ENCODE peak calls at places on chromosomes 1 and 21, in four cellular contexts. Y is mesendoderm, S is H9, J is H1. V is an unnamed sample.

GRCh38 chr1:60825593-60825992 is 256.8 kb upstream of the NFIA start:
- DNase-seq in Y (peak), S (peak), J (no peak), V (no peak)

GRCh38 chr1:58084266-58084665 is 462.3 kb downstream of the OMA1 start:
- DNase-seq in S (no peak), J (no peak), Y (no peak), V (no peak)

GRCh38 chr1:2352341-2353214 is 38.8 kb downstream of the MORN1 start:
- DNase-seq in Y (no peak), S (no peak), J (no peak), V (no peak)

GRCh38 chr1:72837781-72838180 is 555.4 kb upstream of the NEGR1 start:
- DNase-seq in J (no peak), Y (peak), S (peak), V (no peak)

GRCh38 chr1:183841950-183842816 is 37.3 kb downstream of the RGL1 start:
- DNase-seq in J (no peak), Y (no peak), S (no peak), V (peak)

GRCh38 chr1:153220606-153221303 is 3.4 kb downstream of the PRR9 start:
- DNase-seq in S (no peak), Y (peak), J (no peak), V (no peak)

GRCh38 chr1:224432141-224432540 is 2.5 kb downstream of the WDR26 start:
- DNase-seq in J (no peak), S (no peak), Y (no peak), V (no peak)

GRCh38 chr1:25816112-25816718 is 3.5 kb upstream of the MTFR1L start:
- DNase-seq in Y (no peak), J (no peak), S (no peak), V (no peak)

GRCh38 chr1:230308821-230309220 is 117.3 kb downstream of the PGBD5 start:
- DNase-seq in S (no peak), Y (no peak), J (no peak), V (no peak)

GRCh38 chr1:21325231-21325718 is 35.0 kb upstream of the ECE1 start:
- DNase-seq in Y (no peak), S (no peak), J (no peak), V (no peak)

GRCh38 chr1:92483442-92484170 is 3.1 kb downstream of the GFI1 start:
- DNase-seq in S (peak), Y (peak), J (no peak), V (no peak)

GRCh38 chr1:202688401-202688800 is 21.9 kb downstream of the SYT2 start:
- DNase-seq in J (no peak), S (no peak), Y (no peak), V (no peak)

GRCh38 chr1:150168960-150169565 is 19.3 kb downstream of the PLEKHO1 start:
- DNase-seq in Y (peak), S (peak), J (no peak), V (peak)

GRCh38 chr1:68049941-68050878 is at the start of gene DIRAS3:
- DNase-seq in Y (no peak), S (no peak), J (no peak), V (peak)

GRCh38 chr1:41282679-41283317 is 40.7 kb upstream of the SCMH1 start:
- DNase-seq in S (peak), Y (peak), J (peak), V (peak)

GRCh38 chr1:172414331-172414730 is 6.2 kb upstream of the C1orf105 start:
- DNase-seq in J (no peak), Y (no peak), S (no peak), V (peak)

GRCh38 chr1:113871597-113872113 is at the start of gene PTPN22:
- DNase-seq in S (no peak), Y (no peak), J (no peak), V (peak)

GRCh38 chr1:55869050-55869449 is 653.9 kb upstream of the USP24 start:
- DNase-seq in J (no peak), Y (no peak), S (no peak), V (no peak)

GRCh38 chr1:160307455-160307854 is 22.5 kb upstream of the PEX19 start:
- DNase-seq in J (no peak), S (peak), Y (peak), V (no peak)

GRCh38 chr1:109535971-109536491 is 3.6 kb upstream of the GPR61 start:
- DNase-seq in Y (peak), S (no peak), J (no peak), V (no peak)

GRCh38 chr21:21714396-21714795 is 716.2 kb downstream of the NCAM2 start:
- DNase-seq in J (no peak), S (no peak), Y (peak), V (peak)

GRCh38 chr1:83746234-83746633 is 252.7 kb downstream of the TTLL7 start:
- DNase-seq in Y (no peak), S (no peak), J (no peak), V (no peak)

GRCh38 chr1:7526867-7527732 is 244.0 kb upstream of the VAMP3 start:
- DNase-seq in Y (no peak), J (no peak), S (no peak), V (peak)

GRCh38 chr1:184002071-184002470 is 35.5 kb downstream of the COLGALT2 start:
- DNase-seq in S (no peak), J (no peak), Y (peak), V (peak)

GRCh38 chr1:183702087-183702812 is 49.1 kb upstream of the APOBEC4 start:
- DNase-seq in Y (no peak), S (no peak), J (no peak), V (peak)

GRCh38 chr1:27807385-27807784 is 23.2 kb upstream of the PPP1R8 start:
- DNase-seq in J (no peak), S (no peak), Y (no peak), V (no peak)

GRCh38 chr1:18149113-18149641 is 41.6 kb downstream of the IGSF21 start:
- DNase-seq in Y (peak), J (no peak), S (peak), V (no peak)

DNA sequence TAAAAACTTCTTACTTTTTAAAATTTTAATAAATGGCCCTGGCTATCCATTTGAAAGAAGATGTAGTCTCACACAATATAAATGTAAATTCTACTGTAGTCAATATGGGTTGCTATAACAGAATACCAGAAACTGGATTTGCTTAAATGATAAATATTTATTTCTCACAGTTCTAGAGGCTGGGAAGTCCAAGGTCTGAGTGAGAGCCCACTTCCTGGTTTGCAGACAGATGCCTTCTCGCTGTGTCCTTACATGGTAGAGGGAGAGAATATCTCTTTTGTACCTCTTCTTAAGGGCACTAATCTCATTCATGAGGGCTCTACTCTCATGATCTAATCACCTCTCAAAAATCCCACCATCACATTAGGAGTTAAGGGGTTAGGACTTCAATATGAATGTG is 35.2 kb downstream of the EXO1 start:
- DNase-seq in S (no peak), J (no peak), Y (no peak), V (no peak)
- H4K5ac ChIP-seq in S (no peak), J (no peak), Y (no peak), V (no peak)

DNA sequence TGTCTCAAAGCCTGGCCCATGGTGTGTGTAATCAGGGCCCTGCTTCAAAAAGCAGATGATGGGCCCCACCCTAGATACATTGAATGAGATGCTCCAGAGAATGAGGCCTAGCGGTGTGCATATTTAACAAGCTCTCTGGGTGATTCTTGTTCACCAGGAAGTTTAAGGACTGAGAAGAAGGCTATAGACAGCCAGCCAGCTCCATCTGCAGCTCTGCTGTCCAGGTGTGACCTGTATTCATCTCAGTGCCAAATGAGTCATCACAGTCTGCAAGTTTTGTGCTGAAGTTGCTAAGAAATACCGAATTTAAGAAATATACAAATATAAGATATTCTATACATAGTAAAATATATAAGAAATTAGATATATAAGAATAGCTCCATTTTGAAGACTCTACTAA is 182.0 kb upstream of the RUNX1 start:
- DNase-seq in S (no peak), Y (no peak), J (no peak), V (peak)
- H4K5ac ChIP-seq in S (no peak), Y (no peak), J (no peak), V (no peak)

DNA sequence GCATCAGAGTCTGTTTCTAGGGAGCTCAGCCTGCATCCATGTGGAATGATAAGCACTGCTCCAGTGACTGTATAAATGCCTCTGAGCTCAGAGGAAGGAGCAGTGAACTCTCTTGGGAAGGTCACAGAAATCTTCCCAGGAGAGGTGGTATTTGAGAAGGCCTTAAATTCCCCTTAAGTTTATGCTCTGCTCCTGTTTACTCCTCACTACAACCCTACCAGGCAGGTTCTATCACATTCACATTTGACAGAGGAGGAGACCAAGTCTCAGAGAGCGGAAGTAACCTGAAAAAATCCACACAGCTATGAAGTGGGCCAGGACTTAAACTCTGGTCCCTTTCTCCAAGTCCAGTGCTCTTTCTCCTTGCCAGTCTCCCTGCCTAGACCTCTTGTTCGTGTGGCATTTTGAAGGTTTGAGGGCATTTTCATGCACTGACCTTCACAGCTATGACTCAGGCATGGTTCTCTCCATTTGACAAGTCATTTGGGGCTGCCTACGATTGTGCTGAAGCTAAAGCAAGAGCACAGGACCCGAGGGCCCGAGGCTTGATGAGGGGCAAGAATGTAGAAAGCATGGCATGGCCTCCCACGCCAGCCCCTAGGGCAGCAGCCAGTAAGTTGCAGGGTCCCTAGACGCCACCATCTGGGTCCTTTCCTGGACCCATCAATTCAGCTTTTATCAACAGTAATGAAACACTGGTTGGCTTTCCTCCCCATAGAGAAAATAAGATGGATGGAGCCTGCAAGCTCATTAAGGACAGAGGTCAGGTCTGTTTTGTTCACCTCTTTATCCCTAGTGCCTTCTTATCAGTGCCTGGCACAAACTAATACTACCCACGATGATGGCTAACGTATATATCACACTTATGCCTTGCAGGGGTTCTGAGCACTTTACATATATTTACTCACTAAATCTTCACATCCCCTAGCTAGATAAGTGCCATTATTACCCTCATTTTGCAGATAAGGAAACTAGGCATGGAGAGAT is 5.4 kb upstream of the UBXN10 start:
- DNase-seq in Y (no peak), S (no peak), J (no peak), V (no peak)
- H4K5ac ChIP-seq in Y (no peak), S (no peak), J (no peak), V (no peak)

DNA sequence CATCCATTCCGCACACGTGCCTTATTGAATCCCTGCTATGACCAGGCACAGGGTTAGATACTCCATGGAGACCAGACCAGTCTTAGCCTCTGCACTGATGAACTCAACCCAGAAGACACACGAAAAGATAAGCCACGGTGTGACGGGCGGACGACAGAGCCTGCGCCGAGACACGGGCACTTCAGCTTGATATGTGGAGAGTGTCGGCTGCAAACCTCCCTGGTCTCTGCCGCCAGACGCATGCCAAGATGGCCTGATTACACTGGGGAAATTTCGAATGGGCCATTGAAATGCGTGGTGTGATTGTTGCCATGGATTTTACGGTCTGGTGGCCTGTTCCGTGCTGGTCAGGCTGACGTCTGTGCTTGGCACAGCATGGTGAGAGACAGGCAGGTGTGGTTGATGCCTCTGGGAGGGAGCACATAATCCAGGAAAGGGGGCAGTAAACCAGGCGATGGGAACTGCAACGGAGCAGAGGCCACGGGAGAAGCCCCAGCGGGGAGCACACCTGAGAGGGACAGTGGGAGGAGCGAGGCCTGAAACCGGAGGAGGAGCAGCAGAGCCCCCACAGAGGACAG is 105.6 kb upstream of the TMPRSS2 start:
- DNase-seq in S (no peak), J (no peak), Y (no peak), V (no peak)
- H4K5ac ChIP-seq in S (no peak), J (no peak), Y (no peak), V (no peak)

DNA sequence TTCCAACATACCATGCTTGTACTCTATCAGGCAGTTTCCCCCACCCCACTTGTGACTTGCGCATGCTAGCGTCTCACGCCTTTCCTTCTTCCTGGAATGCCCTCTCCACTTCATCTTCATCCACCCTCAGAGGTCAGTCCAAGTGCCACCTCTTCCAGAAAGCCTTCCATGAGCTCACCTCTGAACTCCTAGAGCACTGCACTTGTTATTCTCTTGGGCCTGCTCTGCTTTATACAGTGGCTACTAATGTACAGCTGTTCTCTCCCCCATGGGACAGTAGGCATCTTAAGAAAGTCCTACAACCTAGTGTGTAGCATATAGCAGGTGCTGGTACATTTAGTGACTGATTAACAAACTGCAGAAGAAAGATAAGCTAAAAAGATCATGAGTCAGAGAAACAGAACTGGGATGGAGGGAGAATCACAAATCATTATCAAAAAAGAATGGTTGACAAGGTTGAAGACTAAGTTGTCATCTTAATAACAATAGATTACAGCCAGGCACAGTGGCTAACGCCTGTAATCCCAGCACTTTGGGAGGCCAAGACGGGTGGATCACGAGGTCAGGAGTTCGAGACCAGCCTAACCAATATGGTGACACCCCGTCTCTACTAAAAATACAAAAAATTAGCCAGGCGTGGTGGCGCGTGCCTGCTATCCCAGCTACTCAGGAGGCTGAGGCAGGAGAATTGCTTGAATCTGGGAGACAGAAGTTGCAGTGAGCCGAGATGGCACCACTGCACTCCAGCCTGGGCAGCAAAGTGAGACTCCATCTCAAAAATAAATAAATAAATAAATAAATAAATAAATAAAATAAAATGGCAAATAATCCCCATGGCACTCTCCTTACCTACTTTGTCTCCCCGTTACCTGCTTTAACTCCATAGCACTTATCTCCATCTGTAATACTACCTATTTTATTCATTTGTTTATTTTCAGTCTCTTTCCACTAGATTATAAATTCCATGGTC is 16.3 kb upstream of the TSPAN1 start:
- DNase-seq in J (no peak), S (no peak), Y (peak), V (no peak)
- H4K5ac ChIP-seq in J (no peak), S (no peak), Y (no peak), V (no peak)

GRCh38 chr1:110976089-110976488 is 12.4 kb upstream of the LRIF1 start:
- DNase-seq in Y (no peak), J (no peak), S (no peak), V (peak)
- H4K5ac ChIP-seq in Y (no peak), J (no peak), S (no peak), V (no peak)